ENCODE peak calls at places on chromosomes 12 and 14, in seven cellular contexts. Z is right lobe of liver, B is PC-3, H is GM12878, K is tibial nerve, C is fibroblast of lung, J is adrenal gland. A is an unnamed sample. For H3K9me3 and H3K27me3, the result is how much of the 10 kb centered on the place peaks cover.

GRCh38 chr12:100450726-100451125 is 22.9 kb upstream of the NR1H4 start:
- DNase-seq in H (no peak), B (no peak), C (peak), J (peak), Z (no peak), K (no peak), A (no peak)

GRCh38 chr12:101773560-101774206 is 34.4 kb upstream of the SYCP3 start:
- DNase-seq in Z (no peak), K (peak), J (peak), H (peak), C (peak), B (peak), A (peak)

GRCh38 chr12:109900752-109901580 is 892 bp downstream of the TCHP start:
- DNase-seq in H (no peak), C (no peak), K (no peak), Z (no peak), J (no peak), B (peak), A (no peak)

GRCh38 chr12:19515179-19515578 is 75.9 kb downstream of the AEBP2 start:
- DNase-seq in B (no peak), J (no peak), Z (no peak), K (no peak), C (peak), H (no peak), A (no peak)

GRCh38 chr12:68617160-68617926 is 6.6 kb downstream of the RAP1B start:
- DNase-seq in B (peak), C (peak), Z (no peak), J (no peak), K (no peak), H (no peak), A (no peak)

GRCh38 chr12:131843527-131843926 is 15.3 kb downstream of the MMP17 start:
- DNase-seq in C (no peak), Z (no peak), J (no peak), K (no peak), H (no peak), B (no peak), A (peak)

GRCh38 chr12:13345722-13346121 is 149.2 kb downstream of the EMP1 start:
- DNase-seq in Z (no peak), B (no peak), C (no peak), J (no peak), H (no peak), K (no peak), A (no peak)

GRCh38 chr14:28772613-28773012 is 6.0 kb downstream of the FOXG1 start:
- DNase-seq in H (no peak), B (no peak), K (no peak), Z (no peak), C (peak), J (no peak), A (no peak)

GRCh38 chr12:62909340-62909739 is 25.6 kb downstream of the PPM1H start:
- DNase-seq in J (no peak), H (no peak), B (no peak), Z (no peak), K (no peak), C (no peak), A (no peak)

GRCh38 chr12:120453977-120454376 is 7.7 kb downstream of the GATC start:
- DNase-seq in Z (peak), K (no peak), C (peak), B (peak), H (no peak), J (no peak), A (no peak)

GRCh38 chr14:20460458-20461229 is 590 bp downstream of the PIP4P1 start:
- DNase-seq in K (no peak), Z (no peak), H (peak), B (peak), C (no peak), J (no peak), A (no peak)

GRCh38 chr12:91249059-91250055 is 66.7 kb upstream of the DCN start:
- DNase-seq in Z (no peak), C (no peak), H (no peak), J (no peak), B (no peak), K (no peak), A (no peak)

GRCh38 chr12:123150273-123150803 is 552 bp downstream of the PITPNM2 start:
- DNase-seq in J (peak), C (no peak), Z (peak), B (peak), K (no peak), H (no peak), A (peak)

GRCh38 chr12:6691473-6691872 is 2.3 kb upstream of the ZNF384 start:
- DNase-seq in C (peak), B (no peak), K (no peak), J (no peak), Z (no peak), H (no peak), A (no peak)

GRCh38 chr12:71426648-71427047 is 12.9 kb upstream of the LGR5 start:
- DNase-seq in J (no peak), H (no peak), K (no peak), C (peak), B (peak), Z (no peak), A (no peak)

GRCh38 chr14:95329941-95330340 is 10.2 kb upstream of the CLMN start:
- DNase-seq in C (no peak), B (no peak), H (no peak), Z (no peak), J (no peak), K (no peak), A (no peak)

GRCh38 chr12:45779936-45780335 is 50.4 kb downstream of the ARID2 start:
- DNase-seq in J (no peak), Z (no peak), K (no peak), H (no peak), C (no peak), B (no peak), A (no peak)

GRCh38 chr14:49796025-49796424 is 28.1 kb downstream of the KLHDC2 start:
- DNase-seq in C (no peak), Z (no peak), B (peak), J (no peak), K (no peak), H (no peak), A (no peak)

GRCh38 chr12:113155641-113156040 is 6.1 kb downstream of the CFAP73 start:
- DNase-seq in K (no peak), Z (no peak), J (no peak), C (no peak), B (no peak), H (no peak), A (no peak)

GRCh38 chr12:63496654-63497053 is 171.6 kb downstream of the DPY19L2 start:
- DNase-seq in B (no peak), Z (no peak), C (no peak), J (no peak), H (no peak), K (no peak), A (no peak)

GRCh38 chr12:83826112-83826511 is 1086.5 kb downstream of the SLC6A15 start:
- DNase-seq in J (peak), B (peak), Z (no peak), K (peak), C (no peak), H (no peak), A (no peak)

GRCh38 chr14:24607081-24607480 is 2.4 kb downstream of the GZMH start:
- DNase-seq in H (no peak), Z (peak), K (no peak), B (no peak), J (no peak), C (no peak), A (no peak)

GRCh38 chr14:50061664-50062437 is 54.5 kb downstream of the VCPKMT start:
- DNase-seq in H (peak), C (peak), J (peak), K (no peak), B (peak), Z (peak), A (peak)

GRCh38 chr14:70354204-70354603 is 5.3 kb downstream of the COX16 start:
- DNase-seq in H (no peak), Z (no peak), C (no peak), K (no peak), J (no peak), B (no peak), A (no peak)

GRCh38 chr14:23573384-23573783 is 5.2 kb downstream of the JPH4 start:
- DNase-seq in C (no peak), B (no peak), Z (no peak), J (no peak), H (no peak), K (no peak), A (no peak)

GRCh38 chr12:101097829-101098580 is 112.0 kb downstream of the SLC5A8 start:
- DNase-seq in Z (no peak), J (no peak), H (no peak), K (no peak), C (no peak), B (no peak), A (no peak)

GRCh38 chr12:4272014-4272975 is 1.3 kb upstream of the CCND2 start:
- DNase-seq in H (peak), C (peak), B (no peak), J (peak), K (peak), Z (peak), A (peak)

GRCh38 chr12:21607701-21608100 is 3.1 kb upstream of the GYS2 start:
- DNase-seq in C (peak), J (no peak), H (no peak), K (no peak), Z (no peak), B (peak), A (no peak)

GRCh38 chr12:103249614-103250013 is 246.2 kb downstream of the C12orf42 start:
- DNase-seq in K (no peak), C (no peak), J (no peak), B (peak), Z (no peak), H (no peak), A (no peak)

GRCh38 chr12:105968025-105968424 is 170.7 kb downstream of the NUAK1 start:
- DNase-seq in K (no peak), C (no peak), Z (no peak), H (no peak), B (no peak), J (no peak), A (no peak)

GRCh38 chr14:101209594-101209993 is 306.1 kb upstream of the RTL1 start:
- DNase-seq in K (no peak), B (no peak), Z (no peak), H (no peak), J (no peak), C (no peak), A (no peak)
- H3K9me3 ChIP-seq in K (under half), B (under half), Z (under half), H (under half), J (under half), C (under half), A (under half)

GRCh38 chr14:37586783-37587428 is 8.1 kb downstream of the FOXA1 start:
- DNase-seq in K (no peak), C (no peak), B (peak), J (no peak), Z (no peak), H (no peak), A (no peak)

GRCh38 chr14:37585101-37585479 is 10.0 kb downstream of the FOXA1 start:
- DNase-seq in C (no peak), K (no peak), B (peak), Z (no peak), H (no peak), J (no peak), A (no peak)

GRCh38 chr14:37587438-37587837 is 7.6 kb downstream of the FOXA1 start:
- DNase-seq in K (no peak), B (no peak), H (no peak), Z (no peak), C (no peak), J (no peak), A (no peak)

GRCh38 chr14:37584211-37585100 is 10.6 kb downstream of the FOXA1 start:
- DNase-seq in B (peak), K (no peak), H (no peak), Z (peak), C (no peak), J (no peak), A (peak)

DNA sequence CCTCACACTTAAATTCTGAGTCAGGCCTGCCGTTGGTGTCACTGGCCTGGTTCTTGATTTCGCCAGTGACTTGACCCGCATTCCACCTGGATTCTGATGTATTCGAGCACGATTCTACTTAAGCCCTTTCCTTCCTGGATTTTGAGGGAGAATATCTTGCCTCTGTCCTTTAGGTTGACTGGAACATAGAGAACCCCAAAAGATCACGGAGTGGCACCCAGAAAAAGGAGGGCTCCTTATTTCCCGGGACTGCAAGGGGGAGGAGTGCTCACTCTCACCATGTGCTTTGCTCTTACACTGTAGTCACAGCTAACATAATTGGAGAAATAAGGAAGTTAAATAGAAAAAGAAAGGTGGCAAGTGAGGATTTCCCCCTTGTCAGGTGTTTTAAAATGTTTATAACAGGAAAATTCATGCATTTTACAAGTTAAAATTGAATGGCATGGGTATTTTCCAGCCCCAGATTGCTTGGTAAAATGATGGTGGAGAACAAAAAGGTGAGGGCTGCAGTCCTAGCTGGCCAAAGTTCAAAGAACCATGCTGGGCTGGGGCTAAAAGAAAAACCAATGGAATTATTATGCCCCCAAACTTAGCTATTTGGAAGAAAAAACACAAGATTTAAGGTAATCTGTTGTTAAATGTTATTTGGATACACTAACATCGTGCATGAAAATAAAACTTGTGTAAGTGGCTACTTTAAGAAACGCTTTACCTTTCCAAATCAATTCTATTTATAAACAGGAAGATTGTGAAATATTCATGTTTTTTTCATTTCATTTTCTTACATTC is 8.9 kb downstream of the FOXA1 start:
- DNase-seq in J (no peak), Z (no peak), C (no peak), B (peak), K (no peak), H (no peak), A (no peak)
- H3K27me3 ChIP-seq in J (half or more), Z (under half), C (half or more), B (under half), K (under half), H (under half), A (under half)

DNA sequence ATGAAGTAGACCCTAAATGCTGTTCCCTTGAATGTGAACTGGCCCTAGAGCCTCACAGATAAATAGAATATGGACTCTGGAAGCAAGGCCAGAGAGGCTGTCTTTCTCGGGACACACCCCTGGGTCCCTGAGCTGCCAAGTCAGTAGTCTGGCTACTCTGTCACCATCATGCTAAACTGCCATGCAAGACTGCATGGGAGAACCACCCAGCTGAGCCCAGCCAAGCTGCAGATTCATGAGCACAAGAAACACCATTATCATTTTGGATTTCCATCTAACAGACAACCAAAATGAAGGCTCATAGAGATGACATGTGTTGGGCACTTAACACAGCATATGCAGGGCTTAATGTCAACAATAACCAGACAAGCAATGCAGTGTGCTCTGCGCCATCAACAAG is 53.3 kb downstream of the CHGA start:
- DNase-seq in B (no peak), Z (peak), J (no peak), K (no peak), H (no peak), C (no peak), A (peak)
- H3K9me3 ChIP-seq in B (under half), Z (under half), J (under half), K (under half), H (under half), C (under half), A (under half)

GRCh38 chr14:63499701-63500250 is 43.4 kb downstream of the PPP2R5E start:
- DNase-seq in H (no peak), K (peak), C (peak), Z (no peak), J (peak), B (peak), A (no peak)

GRCh38 chr14:63496837-63497400 is 46.3 kb downstream of the PPP2R5E start:
- DNase-seq in K (no peak), J (no peak), H (no peak), C (no peak), Z (no peak), B (no peak), A (no peak)

GRCh38 chr14:63504628-63505027 is 38.5 kb downstream of the PPP2R5E start:
- DNase-seq in K (no peak), Z (no peak), H (no peak), B (peak), C (no peak), J (no peak), A (no peak)

DNA sequence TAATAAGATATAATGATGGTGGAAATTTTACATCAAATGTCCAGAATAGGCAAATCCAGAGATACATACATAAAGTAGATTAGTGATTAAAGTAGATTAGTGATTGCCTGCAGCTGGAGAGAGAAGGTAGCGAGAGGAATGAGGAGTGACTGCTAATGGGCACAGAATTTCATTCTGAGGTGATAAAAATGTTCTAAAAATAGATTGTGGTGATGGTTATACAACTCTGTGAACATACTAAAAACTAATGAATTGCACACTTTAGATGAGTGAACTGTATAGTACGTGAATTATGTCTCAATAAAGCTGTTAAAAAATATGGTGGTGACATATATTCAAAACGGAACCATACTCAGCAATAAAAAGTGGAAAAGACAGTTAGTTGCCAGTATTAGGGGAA is 41.7 kb downstream of the PPP2R5E start:
- DNase-seq in K (no peak), J (no peak), H (no peak), Z (no peak), B (no peak), C (no peak), A (no peak)
- H3K27me3 ChIP-seq in K (under half), J (under half), H (under half), Z (under half), B (under half), C (under half), A (under half)

GRCh38 chr14:48331421-48331820 is 656.0 kb upstream of the MDGA2 start:
- DNase-seq in J (no peak), H (no peak), K (no peak), C (peak), Z (no peak), B (peak), A (no peak)

GRCh38 chr14:48333221-48333910 is 658.0 kb upstream of the MDGA2 start:
- DNase-seq in C (peak), J (no peak), B (peak), H (no peak), Z (no peak), K (no peak), A (no peak)
- H3K9me3 ChIP-seq in C (under half), J (under half), B (under half), H (under half), Z (under half), K (under half), A (under half)

GRCh38 chr14:76376409-76376877 is 506 bp downstream of the ESRRB start:
- DNase-seq in Z (no peak), C (no peak), B (no peak), K (no peak), J (no peak), H (no peak), A (no peak)
- H3K27me3 ChIP-seq in Z (under half), C (under half), B (half or more), K (under half), J (under half), H (under half), A (under half)

GRCh38 chr12:34595749-34596733 is 573.7 kb downstream of the ALG10 start:
- DNase-seq in J (no peak), B (no peak), Z (peak), K (no peak), H (no peak), C (no peak), A (no peak)
- H3K9me3 ChIP-seq in J (under half), B (under half), Z (under half), K (under half), H (under half), C (under half), A (under half)

GRCh38 chr12:54214553-54215374 is 26.0 kb upstream of the SMUG1 start:
- DNase-seq in H (peak), K (peak), B (peak), C (peak), Z (peak), J (peak), A (peak)
- H3K27me3 ChIP-seq in H (under half), K (under half), B (under half), C (under half), Z (under half), J (under half), A (under half)

DNA sequence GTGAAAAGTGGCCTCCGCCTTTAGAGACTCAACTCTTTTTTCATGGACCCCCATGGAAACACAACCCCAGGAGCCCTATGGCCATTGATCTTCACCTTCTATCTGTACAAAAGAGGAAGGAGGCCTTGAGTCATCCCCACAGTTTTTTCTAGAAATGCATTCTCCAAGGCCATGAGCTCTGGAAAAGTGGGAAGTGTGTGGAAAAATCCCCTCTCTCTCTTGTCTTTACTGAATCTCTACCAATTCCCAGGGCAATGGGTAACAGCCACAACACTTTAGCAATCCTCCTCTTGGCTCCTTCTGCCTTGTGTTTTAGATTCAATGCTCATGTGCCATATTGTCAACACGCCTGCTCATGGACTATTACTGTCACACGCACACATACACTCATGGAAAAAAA is 260.1 kb downstream of the VRK1 start:
- DNase-seq in B (no peak), K (no peak), C (no peak), J (no peak), Z (no peak), H (no peak), A (no peak)
- H3K9me3 ChIP-seq in B (under half), K (under half), C (under half), J (under half), Z (under half), H (under half), A (under half)

GRCh38 chr12:49954863-49955830 is 4.6 kb downstream of the AQP2 start:
- DNase-seq in C (no peak), H (no peak), K (no peak), J (no peak), B (no peak), Z (peak), A (no peak)

GRCh38 chr12:49956663-49957569 is 4.8 kb upstream of the AQP5 start:
- DNase-seq in K (no peak), C (no peak), B (no peak), H (no peak), Z (peak), J (no peak), A (no peak)

GRCh38 chr12:49957570-49957967 is 4.1 kb upstream of the AQP5 start:
- DNase-seq in K (no peak), C (no peak), H (no peak), Z (peak), J (no peak), B (no peak), A (no peak)

GRCh38 chr12:49953961-49954835 is 3.7 kb downstream of the AQP2 start:
- DNase-seq in B (no peak), Z (peak), C (no peak), H (no peak), J (no peak), K (no peak), A (no peak)

GRCh38 chr12:49955899-49956662 is 5.5 kb downstream of the AQP2 start:
- DNase-seq in Z (no peak), H (no peak), K (no peak), B (no peak), C (no peak), J (no peak), A (no peak)
- H3K27me3 ChIP-seq in Z (under half), H (under half), K (under half), B (under half), C (half or more), J (under half), A (under half)

A was measured in right cardiac atrium.